ENCODE peak calls at places on chromosomes 12 and 14, in six cellular contexts. I is neuronal stem cell, N is mesendoderm, Q is IMR-90, U is H9, B is H1. D is an unnamed sample. For H3K4me1, the result is how much of the 10 kb centered on the place peaks cover.

GRCh38 chr12:946212-946611 is 3.3 kb downstream of the RAD52 start:
- DNase-seq in N (no peak), Q (peak), B (no peak), U (no peak), I (no peak), D (peak)

GRCh38 chr12:123471374-123472068 is 13.6 kb downstream of the SNRNP35 start:
- DNase-seq in I (no peak), U (no peak), B (no peak), Q (peak), N (no peak), D (peak)

GRCh38 chr12:128986957-128987356 is 133.7 kb downstream of the GLT1D1 start:
- DNase-seq in B (no peak), I (no peak), Q (no peak), N (no peak), U (no peak), D (no peak)

GRCh38 chr14:24197066-24197465 is 1.8 kb upstream of the TM9SF1 start:
- DNase-seq in U (no peak), Q (no peak), N (no peak), B (no peak), I (no peak), D (no peak)

GRCh38 chr12:125314051-125314882 is 249.0 kb downstream of the AACS start:
- DNase-seq in Q (no peak), B (no peak), I (peak), U (peak), N (peak), D (no peak)

GRCh38 chr14:51738754-51739153 is 87.0 kb downstream of the FRMD6 start:
- DNase-seq in I (no peak), U (peak), Q (no peak), B (no peak), N (peak), D (no peak)

GRCh38 chr12:109927622-109928021 is 27.5 kb downstream of the TCHP start:
- DNase-seq in Q (peak), I (no peak), U (peak), B (peak), N (peak), D (peak)

GRCh38 chr12:69479675-69480074 is 9.5 kb downstream of the FRS2 start:
- DNase-seq in N (no peak), Q (no peak), U (no peak), B (no peak), I (no peak), D (no peak)

GRCh38 chr14:80940146-80940545 is 1.4 kb downstream of the CEP128 start:
- DNase-seq in N (no peak), Q (no peak), I (no peak), B (no peak), U (no peak), D (no peak)

GRCh38 chr14:69432364-69432763 is 33.9 kb downstream of the SLC39A9 start:
- DNase-seq in Q (peak), B (no peak), U (no peak), N (no peak), I (no peak), D (peak)

GRCh38 chr14:68786491-68787234 is 6.2 kb downstream of the ZFP36L1 start:
- DNase-seq in N (peak), B (peak), I (no peak), U (no peak), Q (peak), D (peak)

GRCh38 chr14:73771848-73772705 is 57.9 kb upstream of the PNMA1 start:
- DNase-seq in I (no peak), N (peak), U (peak), B (peak), Q (peak), D (peak)

GRCh38 chr14:51533877-51534553 is 117.7 kb upstream of the FRMD6 start:
- DNase-seq in Q (no peak), N (no peak), B (no peak), I (no peak), U (no peak), D (no peak)

GRCh38 chr12:32516230-32516629 is 116.9 kb downstream of the FGD4 start:
- DNase-seq in Q (no peak), I (no peak), N (peak), U (no peak), B (no peak), D (no peak)

GRCh38 chr14:36553650-36554260 is 28.7 kb downstream of the NKX2-8 start:
- DNase-seq in Q (peak), U (no peak), N (peak), B (no peak), I (peak), D (peak)

GRCh38 chr12:89472508-89472907 is 52.1 kb downstream of the GALNT4 start:
- DNase-seq in Q (peak), U (no peak), N (no peak), I (no peak), B (no peak), D (peak)

DNA sequence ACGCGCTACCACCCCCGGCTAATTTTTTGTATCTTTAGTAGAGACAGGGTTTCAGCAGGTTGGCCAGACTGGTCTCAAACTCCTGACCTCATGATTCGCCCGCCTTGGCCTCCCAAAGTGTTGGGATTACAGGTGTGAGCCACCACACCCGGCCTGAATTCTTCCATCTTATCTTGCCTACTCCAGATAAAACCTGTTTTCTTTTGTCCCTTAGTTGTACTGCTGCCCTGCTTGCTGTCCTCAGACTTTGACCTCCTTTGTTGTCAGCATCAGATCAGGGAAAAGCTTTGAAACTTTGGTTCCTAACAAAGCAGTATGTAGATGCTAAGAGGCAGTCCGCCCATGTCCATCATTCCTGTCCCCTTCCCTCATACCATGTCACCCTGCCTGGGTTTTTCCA is 15.9 kb downstream of the COPZ1 start:
- DNase-seq in I (no peak), Q (no peak), U (no peak), N (no peak), B (no peak), D (no peak)
- H2AK5ac ChIP-seq in I (no peak), Q (peak), U (no peak), N (no peak), B (no peak), D (no peak)

DNA sequence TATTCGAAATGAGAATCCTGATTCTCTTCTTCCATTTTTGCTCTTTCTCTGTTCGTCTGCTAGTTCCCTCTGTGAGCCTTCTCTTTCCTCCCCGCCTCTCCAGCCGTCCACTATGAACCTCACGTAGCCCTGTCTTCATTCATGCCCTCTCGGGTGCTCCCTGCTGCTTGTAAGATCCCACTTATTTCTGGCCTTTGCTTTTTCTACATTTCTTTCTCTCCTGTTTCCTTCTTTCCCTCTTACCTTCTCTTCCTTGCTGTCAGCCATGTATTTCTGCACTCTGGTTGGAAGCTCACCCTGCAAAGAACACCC is 85.9 kb downstream of the SAMD4A start:
- DNase-seq in B (no peak), Q (no peak), I (no peak), N (peak), U (no peak), D (no peak)
- H3K4me1 ChIP-seq in B (under half), Q (under half), I (under half), N (under half), U (under half), D (under half)

GRCh38 chr12:55637467-55637866 is 775 bp downstream of the OR10P1 start:
- DNase-seq in U (no peak), N (no peak), Q (no peak), B (no peak), I (no peak), D (no peak)
- H2AK5ac ChIP-seq in U (no peak), N (no peak), Q (no peak), B (no peak), I (no peak), D (no peak)

GRCh38 chr14:95153866-95154265 is 3.5 kb downstream of the DICER1 start:
- DNase-seq in Q (no peak), U (no peak), B (no peak), N (no peak), I (no peak), D (no peak)
- H3K4me1 ChIP-seq in Q (under half), U (under half), B (under half), N (under half), I (under half), D (under half)